ENCODE peak calls at places on chromosomes 7 and 10, in eight cellular contexts. One of them, this sample, is unnamed.

GRCh38 chr10:89367529-89367928 is 10.3 kb upstream of the IFIT1B start:
- DNase-seq in H1: no peak
- DNase-seq in vagina: no peak
- DNase-seq in uterus: no peak
- DNase-seq in body of pancreas: no peak
- DNase-seq in heart left ventricle: no peak
- DNase-seq in Peyer's patch: no peak
- DNase-seq in spleen: no peak
- DNase-seq in this sample: no peak

GRCh38 chr7:18873674-18874341 is 243.6 kb downstream of the TWIST1 start:
- DNase-seq in H1: peak
- DNase-seq in vagina: no peak
- DNase-seq in uterus: no peak
- DNase-seq in body of pancreas: no peak
- DNase-seq in heart left ventricle: no peak
- DNase-seq in Peyer's patch: no peak
- DNase-seq in spleen: no peak
- DNase-seq in this sample: no peak

GRCh38 chr10:4661572-4662255 is 164.3 kb upstream of the AKR1E2 start:
- DNase-seq in H1: no peak
- DNase-seq in vagina: no peak
- DNase-seq in uterus: peak
- DNase-seq in body of pancreas: peak
- DNase-seq in heart left ventricle: peak
- DNase-seq in Peyer's patch: no peak
- DNase-seq in spleen: peak
- DNase-seq in this sample: peak

GRCh38 chr7:27119412-27119911 is 11.1 kb downstream of the HOXA4 start:
- DNase-seq in H1: no peak
- DNase-seq in vagina: no peak
- DNase-seq in uterus: no peak
- DNase-seq in body of pancreas: no peak
- DNase-seq in heart left ventricle: no peak
- DNase-seq in Peyer's patch: no peak
- DNase-seq in spleen: no peak
- DNase-seq in this sample: no peak

GRCh38 chr10:3687510-3688081 is 97.4 kb downstream of the KLF6 start:
- DNase-seq in H1: no peak
- DNase-seq in vagina: no peak
- DNase-seq in uterus: no peak
- DNase-seq in body of pancreas: no peak
- DNase-seq in heart left ventricle: no peak
- DNase-seq in Peyer's patch: no peak
- DNase-seq in spleen: no peak
- DNase-seq in this sample: no peak

GRCh38 chr7:131124867-131125266 is 202.8 kb upstream of the MKLN1 start:
- DNase-seq in H1: no peak
- DNase-seq in vagina: no peak
- DNase-seq in uterus: no peak
- DNase-seq in body of pancreas: no peak
- DNase-seq in heart left ventricle: no peak
- DNase-seq in Peyer's patch: no peak
- DNase-seq in spleen: no peak
- DNase-seq in this sample: no peak

GRCh38 chr7:16891874-16892620 is 10.3 kb upstream of the AGR3 start:
- DNase-seq in H1: no peak
- DNase-seq in vagina: no peak
- DNase-seq in uterus: no peak
- DNase-seq in body of pancreas: no peak
- DNase-seq in heart left ventricle: no peak
- DNase-seq in Peyer's patch: no peak
- DNase-seq in spleen: no peak
- DNase-seq in this sample: no peak

GRCh38 chr7:101163281-101164070 is 1.9 kb downstream of the VGF start:
- DNase-seq in H1: no peak
- DNase-seq in vagina: no peak
- DNase-seq in uterus: no peak
- DNase-seq in body of pancreas: no peak
- DNase-seq in heart left ventricle: no peak
- DNase-seq in Peyer's patch: no peak
- DNase-seq in spleen: peak
- DNase-seq in this sample: peak

GRCh38 chr7:33477719-33478480 is 348.5 kb downstream of the BBS9 start:
- DNase-seq in H1: no peak
- DNase-seq in vagina: no peak
- DNase-seq in uterus: no peak
- DNase-seq in body of pancreas: no peak
- DNase-seq in heart left ventricle: no peak
- DNase-seq in Peyer's patch: no peak
- DNase-seq in spleen: no peak
- DNase-seq in this sample: no peak

GRCh38 chr10:28849821-28850220 is 172.5 kb downstream of the BAMBI start:
- DNase-seq in H1: no peak
- DNase-seq in vagina: no peak
- DNase-seq in uterus: no peak
- DNase-seq in body of pancreas: no peak
- DNase-seq in heart left ventricle: no peak
- DNase-seq in Peyer's patch: no peak
- DNase-seq in spleen: no peak
- DNase-seq in this sample: no peak

GRCh38 chr10:100904903-100905302 is 7.9 kb upstream of the SLF2 start:
- DNase-seq in H1: no peak
- DNase-seq in vagina: no peak
- DNase-seq in uterus: no peak
- DNase-seq in body of pancreas: no peak
- DNase-seq in heart left ventricle: no peak
- DNase-seq in Peyer's patch: no peak
- DNase-seq in spleen: no peak
- DNase-seq in this sample: no peak

GRCh38 chr10:69573056-69573806 is at the start of gene NEUROG3:
- DNase-seq in H1: no peak
- DNase-seq in vagina: no peak
- DNase-seq in uterus: no peak
- DNase-seq in body of pancreas: no peak
- DNase-seq in heart left ventricle: peak
- DNase-seq in Peyer's patch: no peak
- DNase-seq in spleen: no peak
- DNase-seq in this sample: no peak

GRCh38 chr7:155058861-155059355 is 11.2 kb upstream of the HTR5A start:
- DNase-seq in H1: no peak
- DNase-seq in vagina: no peak
- DNase-seq in uterus: no peak
- DNase-seq in body of pancreas: no peak
- DNase-seq in heart left ventricle: no peak
- DNase-seq in Peyer's patch: no peak
- DNase-seq in spleen: no peak
- DNase-seq in this sample: no peak

GRCh38 chr10:123649672-123650071 is 16.5 kb upstream of the GPR26 start:
- DNase-seq in H1: no peak
- DNase-seq in vagina: peak
- DNase-seq in uterus: no peak
- DNase-seq in body of pancreas: no peak
- DNase-seq in heart left ventricle: no peak
- DNase-seq in Peyer's patch: no peak
- DNase-seq in spleen: no peak
- DNase-seq in this sample: no peak

GRCh38 chr10:109946680-109947446 is 23.6 kb upstream of the XPNPEP1 start:
- DNase-seq in H1: no peak
- DNase-seq in vagina: no peak
- DNase-seq in uterus: no peak
- DNase-seq in body of pancreas: no peak
- DNase-seq in heart left ventricle: no peak
- DNase-seq in Peyer's patch: no peak
- DNase-seq in spleen: no peak
- DNase-seq in this sample: no peak

GRCh38 chr7:47941136-47941844 is 7.0 kb downstream of the PKD1L1 start:
- DNase-seq in H1: no peak
- DNase-seq in vagina: peak
- DNase-seq in uterus: no peak
- DNase-seq in body of pancreas: no peak
- DNase-seq in heart left ventricle: peak
- DNase-seq in Peyer's patch: no peak
- DNase-seq in spleen: peak
- DNase-seq in this sample: no peak

GRCh38 chr10:46523119-46523880 is 33.2 kb downstream of the GPRIN2 start:
- DNase-seq in H1: no peak
- DNase-seq in vagina: no peak
- DNase-seq in uterus: no peak
- DNase-seq in body of pancreas: peak
- DNase-seq in heart left ventricle: peak
- DNase-seq in Peyer's patch: no peak
- DNase-seq in spleen: peak
- DNase-seq in this sample: no peak

GRCh38 chr7:105652359-105652993 is 71.2 kb upstream of the EFCAB10 start:
- DNase-seq in H1: peak
- DNase-seq in vagina: no peak
- DNase-seq in uterus: peak
- DNase-seq in body of pancreas: peak
- DNase-seq in heart left ventricle: peak
- DNase-seq in Peyer's patch: peak
- DNase-seq in spleen: peak
- DNase-seq in this sample: peak

GRCh38 chr10:8172604-8173003 is 118.1 kb downstream of the GATA3 start:
- DNase-seq in H1: no peak
- DNase-seq in vagina: peak
- DNase-seq in uterus: no peak
- DNase-seq in body of pancreas: no peak
- DNase-seq in heart left ventricle: no peak
- DNase-seq in Peyer's patch: no peak
- DNase-seq in spleen: no peak
- DNase-seq in this sample: no peak

GRCh38 chr7:87220026-87220733 is 648 bp upstream of the TMEM243 start:
- DNase-seq in H1: peak
- DNase-seq in vagina: no peak
- DNase-seq in uterus: peak
- DNase-seq in body of pancreas: peak
- DNase-seq in heart left ventricle: peak
- DNase-seq in Peyer's patch: peak
- DNase-seq in spleen: peak
- DNase-seq in this sample: peak
- TF ChIP-seq POLR2A in H1: peak
- TF ChIP-seq POLR2A in vagina: no peak
- TF ChIP-seq POLR2A in uterus: peak
- TF ChIP-seq POLR2A in body of pancreas: peak
- TF ChIP-seq POLR2A in heart left ventricle: no peak
- TF ChIP-seq POLR2A in Peyer's patch: peak
- TF ChIP-seq POLR2A in spleen: peak
- TF ChIP-seq POLR2A in this sample: no peak

GRCh38 chr10:131994435-131994834 is 12.7 kb upstream of the BNIP3 start:
- DNase-seq in H1: no peak
- DNase-seq in vagina: no peak
- DNase-seq in uterus: no peak
- DNase-seq in body of pancreas: peak
- DNase-seq in heart left ventricle: no peak
- DNase-seq in Peyer's patch: no peak
- DNase-seq in spleen: peak
- DNase-seq in this sample: no peak

GRCh38 chr10:131996508-131997365 is 15.0 kb upstream of the BNIP3 start:
- DNase-seq in H1: no peak
- DNase-seq in vagina: no peak
- DNase-seq in uterus: no peak
- DNase-seq in body of pancreas: peak
- DNase-seq in heart left ventricle: peak
- DNase-seq in Peyer's patch: no peak
- DNase-seq in spleen: peak
- DNase-seq in this sample: no peak

GRCh38 chr10:131998050-131998844 is 16.5 kb upstream of the BNIP3 start:
- DNase-seq in H1: no peak
- DNase-seq in vagina: no peak
- DNase-seq in uterus: no peak
- DNase-seq in body of pancreas: no peak
- DNase-seq in heart left ventricle: no peak
- DNase-seq in Peyer's patch: no peak
- DNase-seq in spleen: peak
- DNase-seq in this sample: no peak

GRCh38 chr10:131998845-131999681 is 17.3 kb upstream of the BNIP3 start:
- DNase-seq in H1: no peak
- DNase-seq in vagina: no peak
- DNase-seq in uterus: no peak
- DNase-seq in body of pancreas: no peak
- DNase-seq in heart left ventricle: no peak
- DNase-seq in Peyer's patch: no peak
- DNase-seq in spleen: peak
- DNase-seq in this sample: no peak

GRCh38 chr10:131997366-131998049 is 15.8 kb upstream of the BNIP3 start:
- DNase-seq in H1: no peak
- DNase-seq in vagina: peak
- DNase-seq in uterus: peak
- DNase-seq in body of pancreas: peak
- DNase-seq in heart left ventricle: peak
- DNase-seq in Peyer's patch: no peak
- DNase-seq in spleen: peak
- DNase-seq in this sample: no peak
- TF ChIP-seq POLR2A in H1: no peak
- TF ChIP-seq POLR2A in vagina: no peak
- TF ChIP-seq POLR2A in uterus: peak
- TF ChIP-seq POLR2A in body of pancreas: peak
- TF ChIP-seq POLR2A in heart left ventricle: no peak
- TF ChIP-seq POLR2A in Peyer's patch: no peak
- TF ChIP-seq POLR2A in spleen: no peak
- TF ChIP-seq POLR2A in this sample: no peak

GRCh38 chr10:12834721-12835120 is 166.8 kb downstream of the CCDC3 start:
- DNase-seq in H1: no peak
- DNase-seq in vagina: no peak
- DNase-seq in uterus: no peak
- DNase-seq in body of pancreas: no peak
- DNase-seq in heart left ventricle: no peak
- DNase-seq in Peyer's patch: no peak
- DNase-seq in spleen: peak
- DNase-seq in this sample: no peak

GRCh38 chr10:12833451-12833850 is 168.1 kb downstream of the CCDC3 start:
- DNase-seq in H1: no peak
- DNase-seq in vagina: no peak
- DNase-seq in uterus: no peak
- DNase-seq in body of pancreas: no peak
- DNase-seq in heart left ventricle: no peak
- DNase-seq in Peyer's patch: no peak
- DNase-seq in spleen: peak
- DNase-seq in this sample: no peak

GRCh38 chr10:12832096-12832495 is 169.4 kb downstream of the CCDC3 start:
- DNase-seq in H1: no peak
- DNase-seq in vagina: no peak
- DNase-seq in uterus: no peak
- DNase-seq in body of pancreas: no peak
- DNase-seq in heart left ventricle: no peak
- DNase-seq in Peyer's patch: no peak
- DNase-seq in spleen: peak
- DNase-seq in this sample: no peak

GRCh38 chr10:12834116-12834515 is 167.4 kb downstream of the CCDC3 start:
- DNase-seq in H1: no peak
- DNase-seq in vagina: no peak
- DNase-seq in uterus: no peak
- DNase-seq in body of pancreas: no peak
- DNase-seq in heart left ventricle: no peak
- DNase-seq in Peyer's patch: no peak
- DNase-seq in spleen: peak
- DNase-seq in this sample: no peak

GRCh38 chr10:12835709-12836108 is 165.8 kb downstream of the CCDC3 start:
- DNase-seq in H1: no peak
- DNase-seq in vagina: no peak
- DNase-seq in uterus: no peak
- DNase-seq in body of pancreas: no peak
- DNase-seq in heart left ventricle: no peak
- DNase-seq in Peyer's patch: no peak
- DNase-seq in spleen: peak
- DNase-seq in this sample: no peak
- TF ChIP-seq POLR2A in H1: no peak
- TF ChIP-seq POLR2A in vagina: no peak
- TF ChIP-seq POLR2A in uterus: no peak
- TF ChIP-seq POLR2A in body of pancreas: no peak
- TF ChIP-seq POLR2A in heart left ventricle: no peak
- TF ChIP-seq POLR2A in Peyer's patch: no peak
- TF ChIP-seq POLR2A in spleen: no peak
- TF ChIP-seq POLR2A in this sample: no peak

GRCh38 chr10:86940677-86941076 is 16.7 kb downstream of the MMRN2 start:
- DNase-seq in H1: no peak
- DNase-seq in vagina: peak
- DNase-seq in uterus: no peak
- DNase-seq in body of pancreas: no peak
- DNase-seq in heart left ventricle: no peak
- DNase-seq in Peyer's patch: peak
- DNase-seq in spleen: no peak
- DNase-seq in this sample: no peak
- TF ChIP-seq POLR2A in H1: no peak
- TF ChIP-seq POLR2A in vagina: no peak
- TF ChIP-seq POLR2A in uterus: no peak
- TF ChIP-seq POLR2A in body of pancreas: no peak
- TF ChIP-seq POLR2A in heart left ventricle: no peak
- TF ChIP-seq POLR2A in Peyer's patch: no peak
- TF ChIP-seq POLR2A in spleen: no peak
- TF ChIP-seq POLR2A in this sample: no peak

This sample was measured in erythroblast.